ENCODE peak calls at places on chromosome 20, in seven cellular contexts. Z is SJSA1, B is A549, E is fibroblast of mammary gland, W is esophagus squamous epithelium, F is astrocyte of the spinal cord, Q is cardiac muscle cell. P is an unnamed sample.

GRCh38 chr20:47985092-47985850 is 200.0 kb upstream of the SULF2 start:
- DNase-seq in Z (peak; percentile 90), B (peak; percentile 40), E (no peak), W (no peak), F (peak; percentile 7), Q (peak; percentile 43), P (no peak)

GRCh38 chr20:49620364-49621240 is 52.7 kb upstream of the PTGIS start:
- DNase-seq in Z (no peak), B (no peak), E (no peak), W (no peak), F (no peak), Q (no peak), P (no peak)

GRCh38 chr20:23156170-23156841 is 70.2 kb upstream of the CD93 start:
- DNase-seq in Z (peak; percentile 87), B (peak; percentile 41), E (peak; percentile 85), W (no peak), F (peak; percentile 79), Q (no peak), P (peak; percentile 83)

GRCh38 chr20:63570281-63571086 is 3.6 kb downstream of the HELZ2 start:
- DNase-seq in Z (no peak), B (no peak), E (no peak), W (no peak), F (no peak), Q (no peak), P (no peak)

GRCh38 chr20:57461726-57462125 is 63.2 kb downstream of the CTCFL start:
- DNase-seq in Z (no peak), B (no peak), E (no peak), W (no peak), F (no peak), Q (no peak), P (no peak)

GRCh38 chr20:38842017-38842416 is 36.5 kb downstream of the PPP1R16B start:
- DNase-seq in Z (no peak), B (no peak), E (no peak), W (no peak), F (no peak), Q (no peak), P (no peak)

GRCh38 chr20:23366384-23366783 is 4.4 kb downstream of the GZF1 start:
- DNase-seq in Z (no peak), B (no peak), E (no peak), W (no peak), F (no peak), Q (no peak), P (no peak)

GRCh38 chr20:49969946-49970345 is 12.8 kb upstream of the SNAI1 start:
- DNase-seq in Z (no peak), B (no peak), E (no peak), W (no peak), F (no peak), Q (no peak), P (no peak)

GRCh38 chr20:14634666-14635065 is 297.3 kb upstream of the FLRT3 start:
- DNase-seq in Z (no peak), B (no peak), E (no peak), W (no peak), F (no peak), Q (no peak), P (no peak)

GRCh38 chr20:9412309-9412708 is 102.1 kb upstream of the LAMP5 start:
- DNase-seq in Z (no peak), B (no peak), E (no peak), W (no peak), F (no peak), Q (no peak), P (no peak)

DNA sequence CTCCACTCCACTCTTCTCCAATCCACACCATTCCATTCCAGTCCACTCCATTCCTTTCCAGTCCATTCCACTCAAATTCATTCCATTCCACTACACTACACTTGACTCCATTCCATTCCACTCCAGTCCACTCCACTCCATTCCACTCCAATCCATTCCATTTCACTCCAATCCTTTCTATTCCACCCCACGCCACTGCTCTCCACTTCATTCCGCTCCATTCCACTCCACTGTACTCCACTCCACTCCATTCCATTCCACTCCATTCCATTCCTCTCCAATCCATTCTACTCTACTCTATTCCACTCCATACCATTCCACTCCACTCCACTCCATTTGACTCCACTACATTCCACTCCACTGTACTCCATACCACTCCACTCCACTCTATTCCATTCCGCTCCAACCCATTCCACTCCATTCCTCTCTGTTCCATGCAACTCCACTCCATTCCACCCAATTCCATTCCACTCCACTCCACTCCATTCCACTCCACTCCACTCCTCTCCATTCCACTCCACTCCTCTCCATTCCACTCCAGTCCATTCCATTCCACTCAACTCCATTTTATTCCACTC is 23.4 kb upstream of the DEFB125 start:
- DNase-seq in Z (no peak), B (no peak), E (no peak), W (no peak), F (no peak), Q (no peak), P (no peak)
- H3K4me3 ChIP-seq in Z (no peak overlapping the region), B (no peak overlapping the region), E (no peak overlapping the region), W (no peak overlapping the region), F (no peak overlapping the region), Q (no peak overlapping the region), P (no peak overlapping the region)

DNA sequence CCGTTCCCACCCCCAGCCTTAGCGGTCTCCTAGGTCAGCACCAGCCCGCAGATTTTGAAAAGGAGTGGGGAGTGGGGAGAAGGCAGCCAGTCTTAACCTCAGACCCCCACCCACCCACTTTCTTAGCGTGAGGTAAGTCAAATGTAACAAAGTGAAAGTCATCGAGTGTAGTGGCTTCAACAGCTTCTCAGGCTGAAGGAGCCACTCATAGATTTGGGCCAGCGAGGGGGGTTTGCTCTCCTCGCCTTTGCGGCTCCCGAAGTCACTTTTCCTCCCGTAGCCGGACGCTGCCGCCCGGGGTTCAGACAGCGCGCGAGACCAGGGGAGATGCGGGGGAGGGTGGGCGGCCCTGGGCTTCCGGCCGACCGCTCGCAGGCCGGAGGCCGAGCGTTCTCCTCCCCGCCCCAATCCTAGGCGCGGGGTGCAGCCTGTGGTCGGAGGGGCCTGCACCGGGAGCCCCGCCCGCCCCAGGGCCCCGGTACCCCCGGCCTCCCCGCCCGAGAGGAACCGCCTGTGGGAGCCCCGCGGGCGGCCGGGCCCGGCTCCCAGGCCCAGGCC is 3.4 kb downstream of the NKX2-2 start:
- DNase-seq in Z (no peak), B (no peak), E (no peak), W (no peak), F (no peak), Q (no peak), P (peak; percentile 34)
- H3K4me3 ChIP-seq in Z (no peak overlapping the region), B (no peak overlapping the region), E (peak overlapping the region; percentile 15), W (peak overlapping the region; percentile 42), F (peak overlapping the region; percentile 30), Q (peak overlapping the region; percentile 13), P (peak overlapping the region; percentile 43)

DNA sequence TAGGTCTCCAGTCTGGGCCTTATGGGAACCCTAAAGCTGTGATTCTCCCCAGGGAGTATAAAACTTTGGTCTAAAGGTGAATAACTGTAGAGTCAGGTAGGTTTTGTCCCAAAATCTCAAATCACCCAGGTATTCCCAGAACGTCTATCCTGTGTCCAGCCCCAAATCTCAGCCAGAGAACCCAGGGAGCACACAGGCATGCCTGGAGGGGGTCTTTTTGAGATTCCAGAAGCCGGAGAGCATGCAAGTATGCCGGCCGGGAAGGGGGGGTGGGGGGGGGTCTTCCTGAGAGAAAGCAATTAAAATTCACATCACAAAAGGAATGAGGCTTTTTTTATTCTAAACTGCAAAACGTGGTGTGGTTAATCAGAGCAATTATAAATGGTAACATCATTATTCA is 210.0 kb downstream of the PTPRT start:
- DNase-seq in Z (no peak), B (no peak), E (no peak), W (no peak), F (no peak), Q (no peak), P (no peak)
- H3K4me3 ChIP-seq in Z (no peak overlapping the region), B (no peak overlapping the region), E (no peak overlapping the region), W (no peak overlapping the region), F (no peak overlapping the region), Q (no peak overlapping the region), P (no peak overlapping the region)

DNA sequence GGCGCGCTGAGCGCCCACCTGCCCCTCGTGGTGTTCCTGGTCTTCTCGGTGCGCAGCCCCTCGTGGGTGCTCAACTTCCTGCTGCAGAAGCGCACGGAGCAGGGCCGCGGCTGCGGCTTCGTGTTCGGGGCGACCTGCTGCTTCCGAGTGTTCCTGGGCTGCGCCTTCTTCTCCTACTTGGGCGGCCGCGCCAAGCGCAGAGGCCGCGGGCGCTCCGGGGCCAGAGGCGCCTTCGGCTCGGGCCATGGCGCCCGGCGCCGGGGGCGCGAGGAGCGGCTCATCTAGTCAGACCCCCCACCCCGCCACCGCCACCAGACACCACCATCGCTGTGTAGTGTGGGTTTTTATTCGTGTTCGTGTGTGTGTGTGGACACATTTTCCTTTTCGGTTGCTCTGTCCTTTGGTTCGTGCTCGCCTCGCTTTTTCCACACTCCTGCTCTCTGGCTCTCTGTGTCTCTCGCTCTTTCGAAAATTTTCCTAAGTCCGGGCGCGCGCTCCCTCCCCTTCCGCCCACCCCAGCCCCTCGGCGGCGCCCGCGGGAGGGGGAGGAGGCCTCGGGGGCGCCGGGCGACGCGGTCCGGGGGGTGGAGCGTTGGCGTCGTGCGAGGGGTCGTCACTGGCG is 38.0 kb downstream of the GNAS start:
- DNase-seq in Z (peak; percentile 80), B (peak; percentile 61), E (peak; percentile 72), W (no peak), F (peak; percentile 88), Q (peak; percentile 95), P (peak; percentile 88)
- H3K4me3 ChIP-seq in Z (peak overlapping the region; percentile 64), B (peak overlapping the region; percentile 99), E (peak overlapping the region; percentile 49), W (peak overlapping the region; percentile 89), F (peak overlapping the region; percentile 44), Q (peak overlapping the region; percentile 95), P (peak overlapping the region; percentile 68)

DNA sequence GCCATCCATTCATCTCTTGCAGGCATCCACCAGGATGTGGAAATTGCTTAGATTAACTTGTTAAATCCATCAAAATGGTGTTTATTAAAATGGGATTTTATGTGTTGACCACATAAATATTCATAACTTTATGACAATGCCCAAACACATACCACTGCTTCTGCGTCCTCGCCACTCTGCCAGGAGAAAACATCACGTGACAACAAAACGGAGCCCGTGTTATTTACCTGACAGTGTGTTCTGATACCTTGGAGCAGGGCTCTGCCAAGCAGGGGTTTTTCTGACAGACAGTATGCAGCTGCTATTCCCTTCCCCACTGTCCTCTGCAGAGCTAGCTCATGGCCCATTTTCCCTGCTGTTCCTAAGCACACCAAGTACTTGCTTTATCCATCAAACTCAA is 279.5 kb upstream of the CHD6 start:
- DNase-seq in Z (no peak), B (no peak), E (no peak), W (no peak), F (no peak), Q (no peak), P (no peak)
- H3K4me3 ChIP-seq in Z (no peak overlapping the region), B (no peak overlapping the region), E (no peak overlapping the region), W (no peak overlapping the region), F (no peak overlapping the region), Q (no peak overlapping the region), P (no peak overlapping the region)

GRCh38 chr20:16243470-16243869 is 329.8 kb downstream of the KIF16B start:
- DNase-seq in Z (no peak), B (no peak), E (no peak), W (no peak), F (no peak), Q (no peak), P (no peak)
- H3K4me3 ChIP-seq in Z (no peak overlapping the region), B (no peak overlapping the region), E (no peak overlapping the region), W (no peak overlapping the region), F (no peak overlapping the region), Q (no peak overlapping the region), P (no peak overlapping the region)

GRCh38 chr20:2752631-2753455 is 47.6 kb downstream of the CPXM1 start:
- DNase-seq in Z (peak; percentile 67), B (peak; percentile 75), E (peak; percentile 47), W (no peak), F (peak; percentile 37), Q (peak; percentile 70), P (peak; percentile 70)
- H3K4me3 ChIP-seq in Z (peak overlapping the region; percentile 59), B (peak overlapping the region; percentile 68), E (peak overlapping the region; percentile 37), W (peak overlapping the region; percentile 51), F (peak overlapping the region; percentile 30), Q (peak overlapping the region; percentile 24), P (peak overlapping the region; percentile 48)

GRCh38 chr20:32764000-32764960 is 2.1 kb downstream of the DNMT3B start:
- DNase-seq in Z (no peak), B (no peak), E (no peak), W (no peak), F (no peak), Q (no peak), P (no peak)
- H3K4me3 ChIP-seq in Z (no peak overlapping the region), B (peak overlapping the region; percentile 99), E (no peak overlapping the region), W (no peak overlapping the region), F (no peak overlapping the region), Q (peak overlapping the region; percentile 7), P (peak overlapping the region; percentile 84)

P was measured in foreskin fibroblast.